ENCODE peak calls at places on chromosome 22, in six cellular contexts. O, V, E, T, L and G are unnamed samples.

GRCh38 chr22:17941501-17942406 is 82.6 kb downstream of the MICAL3 start:
- DNase-seq in O (no peak), V (no peak), L (no peak), E (no peak), T (no peak), G (no peak)

GRCh38 chr22:17213976-17214375 is 5.3 kb downstream of the ADA2 start:
- DNase-seq in V (peak; percentile 22), L (peak; percentile 34), T (peak; percentile 80), E (no peak), O (peak; percentile 39), G (peak; percentile 71)

GRCh38 chr22:22940961-22941605 is 53.5 kb downstream of the IGLL5 start:
- DNase-seq in L (peak; percentile 21), O (no peak), T (no peak), E (no peak), V (no peak), G (no peak)

GRCh38 chr22:50269573-50270301 is 443 bp downstream of the MAPK11 start:
- DNase-seq in V (no peak), E (peak; percentile 86), L (no peak), O (no peak), T (peak; percentile 33), G (peak; percentile 71)

GRCh38 chr22:31945478-31945815 is 1.1 kb downstream of the YWHAH start:
- DNase-seq in V (no peak), L (no peak), E (no peak), T (no peak), O (no peak), G (no peak)

GRCh38 chr22:20579273-20580120 is 72.1 kb downstream of the MED15 start:
- DNase-seq in E (peak; percentile 64), V (no peak), L (no peak), O (no peak), T (no peak), G (no peak)

GRCh38 chr22:18078329-18079041 is 695 bp downstream of the PEX26 start:
- DNase-seq in L (no peak), V (no peak), T (peak; percentile 60), O (peak; percentile 15), E (peak; percentile 92), G (peak; percentile 42)

GRCh38 chr22:45271667-45272188 is 13.0 kb upstream of the UPK3A start:
- DNase-seq in T (no peak), L (no peak), O (peak; percentile 67), V (no peak), E (no peak), G (no peak)

GRCh38 chr22:23400286-23400981 is 179.7 kb downstream of the IGLL1 start:
- DNase-seq in V (no peak), T (peak; percentile 5), L (no peak), E (no peak), O (no peak), G (no peak)

GRCh38 chr22:50530857-50531545 is 1.2 kb upstream of the TYMP start:
- DNase-seq in L (no peak), O (peak; percentile 86), V (peak; percentile 43), E (peak; percentile 98), T (peak; percentile 70), G (peak; percentile 74)

GRCh38 chr22:21837184-21837979 is 30.1 kb downstream of the MAPK1 start:
- DNase-seq in V (no peak), T (no peak), O (peak; percentile 79), E (no peak), L (no peak), G (no peak)

GRCh38 chr22:23530766-23531282 is 49.3 kb downstream of the IGLL1 start:
- DNase-seq in O (no peak), T (no peak), E (peak; percentile 27), V (no peak), L (no peak), G (no peak)

GRCh38 chr22:35380013-35380412 is 883 bp upstream of the HMOX1 start:
- DNase-seq in E (no peak), L (no peak), T (no peak), O (peak; percentile 38), V (no peak), G (no peak)

GRCh38 chr22:18091916-18092526 is 14.2 kb downstream of the PEX26 start:
- DNase-seq in L (no peak), E (no peak), T (peak; percentile 71), V (no peak), O (peak; percentile 68), G (no peak)

GRCh38 chr22:38205261-38206128 is 3.7 kb downstream of the MAFF start:
- DNase-seq in T (no peak), V (no peak), E (no peak), O (peak; percentile 90), L (no peak), G (no peak)

GRCh38 chr22:36171941-36172340 is 11.4 kb upstream of the APOL3 start:
- DNase-seq in T (no peak), O (no peak), V (no peak), L (no peak), E (no peak), G (no peak)

GRCh38 chr22:35313311-35314121 is 13.8 kb downstream of the TOM1 start:
- DNase-seq in T (peak; percentile 48), L (no peak), O (peak; percentile 69), E (peak; percentile 49), V (no peak), G (peak; percentile 12)

DNA sequence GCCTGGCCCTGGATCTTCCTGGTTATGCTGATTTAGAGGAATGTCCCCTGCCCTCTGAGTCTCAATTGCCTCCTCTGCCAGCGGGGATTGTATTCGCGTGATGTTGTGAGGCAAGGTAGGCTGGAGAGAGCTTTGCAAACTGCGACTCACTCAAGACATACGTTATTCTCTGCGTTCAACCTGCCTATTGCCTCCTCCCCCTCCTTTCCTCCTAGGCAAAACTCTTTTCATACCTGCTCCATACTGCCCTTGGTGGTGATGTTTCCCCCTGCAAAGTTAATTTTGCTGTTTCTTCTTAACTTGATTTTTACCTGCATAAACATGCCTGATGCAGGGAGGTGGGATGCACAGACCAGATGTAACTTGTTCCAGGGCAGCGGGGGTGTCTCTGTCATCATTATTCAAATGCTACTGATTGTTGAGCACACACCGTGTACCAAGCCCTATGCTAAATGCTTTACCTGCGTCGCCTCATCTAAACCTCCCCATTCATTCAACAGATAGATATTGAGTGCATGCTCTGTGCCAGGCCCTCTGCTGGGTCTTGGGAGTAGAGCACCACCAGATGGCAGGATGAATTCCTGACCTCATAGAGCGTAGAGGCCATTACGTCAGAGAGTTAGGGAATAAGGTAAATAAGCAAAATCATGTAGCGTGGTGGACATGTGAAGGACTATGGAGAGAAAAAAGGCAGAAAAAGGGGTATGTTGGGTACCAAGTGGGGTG is 29.0 kb downstream of the SGSM1 start:
- DNase-seq in E (peak; percentile 10), O (peak; percentile 16), L (no peak), V (no peak), T (peak; percentile 34), G (no peak)
- TF ChIP-seq CTCF in E (no peak), O (no peak), L (no peak), V (peak; percentile 52), T (no peak), G (peak; percentile 40)

GRCh38 chr22:27627444-27627833 is 174.1 kb downstream of the MN1 start:
- DNase-seq in L (no peak), O (no peak), E (no peak), T (no peak), V (no peak), G (no peak)
- TF ChIP-seq CTCF in L (no peak), O (no peak), E (no peak), T (no peak), V (no peak), G (peak; percentile 30)

DNA sequence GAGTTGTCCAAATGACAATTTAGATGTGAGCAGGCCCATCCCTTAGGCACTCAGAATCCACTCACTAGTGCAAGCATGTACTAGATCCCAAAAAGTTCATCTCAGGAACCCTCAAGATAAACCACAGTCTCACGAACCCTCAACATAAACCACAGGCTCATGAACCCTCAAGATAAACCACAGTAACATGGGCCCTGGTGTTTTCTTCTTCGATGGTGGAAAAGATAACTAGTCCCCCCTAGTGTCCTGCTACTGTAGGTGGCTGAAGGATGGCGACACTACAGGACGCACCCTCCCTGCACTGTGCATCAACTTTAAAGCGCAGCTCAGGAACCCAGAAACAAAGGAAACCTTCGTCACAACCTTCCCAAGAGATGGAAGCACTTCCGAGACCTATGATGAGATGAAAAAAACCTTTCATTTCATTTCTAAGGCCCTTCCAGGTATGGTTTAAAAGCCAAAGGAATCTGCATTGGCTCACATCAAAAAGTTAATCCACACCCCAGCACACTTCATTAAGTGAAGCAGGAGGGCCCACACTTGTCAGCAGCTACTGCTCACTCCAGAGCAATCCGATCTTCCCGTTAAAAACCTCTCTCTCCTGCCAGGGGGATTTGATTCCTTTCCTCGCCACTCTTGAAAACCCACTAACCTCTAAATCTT is 2.4 kb downstream of the LARGE1 start:
- DNase-seq in V (no peak), L (no peak), O (peak; percentile 53), E (no peak), T (no peak), G (no peak)
- TF ChIP-seq CTCF in V (peak; percentile 46), L (peak; percentile 32), O (peak; percentile 36), E (no peak), T (no peak), G (no peak)

GRCh38 chr22:39567135-39567946 is 3.2 kb upstream of the CACNA1I start:
- DNase-seq in O (no peak), T (no peak), V (no peak), L (no peak), E (peak; percentile 80), G (no peak)
- TF ChIP-seq CTCF in O (no peak), T (no peak), V (no peak), L (no peak), E (no peak), G (no peak)

DNA sequence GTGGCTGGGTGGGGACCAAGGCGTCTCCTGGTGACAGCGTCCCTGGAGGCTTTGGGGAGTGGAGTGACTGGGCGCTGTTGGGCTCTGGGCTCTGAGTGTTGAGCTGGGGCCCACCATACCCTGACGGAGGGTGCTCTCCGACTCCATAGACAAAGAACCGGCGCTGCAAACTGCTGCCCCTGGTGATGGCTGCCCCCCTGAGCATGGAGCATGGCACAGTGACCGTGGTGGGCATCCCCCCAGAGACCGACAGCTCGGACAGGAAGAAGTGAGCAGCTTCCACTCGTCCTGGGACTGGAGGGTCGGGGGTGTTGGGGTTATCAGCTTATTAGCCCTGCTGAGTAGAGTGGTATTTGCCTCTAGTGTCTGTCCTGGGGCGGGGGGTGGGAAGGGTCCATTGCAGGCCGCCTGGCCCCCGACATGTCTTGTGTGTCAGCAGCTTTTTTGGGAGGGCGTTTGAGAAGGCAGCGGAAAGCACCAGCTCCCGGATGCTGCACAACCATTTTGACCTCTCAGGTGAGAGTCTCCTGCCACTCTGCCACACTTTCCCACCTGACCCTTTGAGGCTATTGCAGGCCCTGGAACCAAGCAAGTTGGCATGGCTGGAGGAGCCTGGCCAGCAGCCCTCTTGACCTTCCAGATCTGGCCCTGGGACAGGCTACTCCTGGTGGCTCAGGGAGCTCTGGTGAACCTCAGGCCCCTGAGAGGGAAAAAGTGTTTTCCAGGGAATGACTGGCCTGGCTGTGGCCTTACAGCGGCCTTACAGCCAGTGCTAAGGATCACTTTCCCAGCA is 7.6 kb downstream of the CLDN5 start:
- DNase-seq in V (no peak), L (no peak), E (no peak), T (no peak), O (no peak), G (no peak)
- TF ChIP-seq CTCF in V (no peak), L (no peak), E (no peak), T (no peak), O (no peak), G (no peak)